ENCODE peak calls at places on chromosomes 13 and 19, in eight cellular contexts. I, Q, Y, B, G, A, E and N are unnamed samples.
A peak's percentile ranks its signal among the peaks of the same experiment; 100 is the strongest.

GRCh38 chr13:20336761-20337160 is 104.6 kb upstream of the GJB6 start:
- DNase-seq in I (no peak), Q (no peak), Y (no peak), B (no peak), G (no peak), A (no peak), E (no peak), N (no peak)

GRCh38 chr13:77696006-77696862 is 1.3 kb upstream of the SLAIN1 start:
- DNase-seq in I (no peak), Q (no peak), Y (no peak), B (no peak), G (no peak), A (no peak), E (no peak), N (no peak)

GRCh38 chr19:45978156-45978555 is 4.5 kb upstream of the NOVA2 start:
- DNase-seq in I (no peak), Q (no peak), Y (no peak), B (no peak), G (no peak), A (no peak), E (no peak), N (no peak)

GRCh38 chr19:19463348-19464117 is 51.8 kb downstream of the TSSK6 start:
- DNase-seq in I (no peak), Q (peak; percentile 86), Y (peak; percentile 82), B (peak; percentile 52), G (no peak), A (no peak), E (no peak), N (no peak)

GRCh38 chr19:16587031-16588023 is 15.1 kb upstream of the SLC35E1 start:
- DNase-seq in I (no peak), Q (peak; percentile 67), Y (no peak), B (peak; percentile 84), G (no peak), A (peak; percentile 65), E (no peak), N (peak; percentile 87)

GRCh38 chr19:2602391-2603181 is 99.9 kb downstream of the GNG7 start:
- DNase-seq in I (no peak), Q (peak; percentile 81), Y (peak; percentile 94), B (peak; percentile 88), G (no peak), A (no peak), E (peak; percentile 98), N (peak; percentile 86)

GRCh38 chr13:111184685-111185401 is 69.7 kb downstream of the ARHGEF7 start:
- DNase-seq in I (no peak), Q (no peak), Y (no peak), B (no peak), G (no peak), A (peak; percentile 34), E (peak; percentile 79), N (no peak)

GRCh38 chr19:34428549-34429285 is 536 bp downstream of the UBA2 start:
- DNase-seq in I (no peak), Q (peak; percentile 17), Y (peak; percentile 85), B (peak; percentile 58), G (no peak), A (no peak), E (peak; percentile 89), N (no peak)

GRCh38 chr13:110965038-110965754 is 50.3 kb upstream of the ANKRD10 start:
- DNase-seq in I (peak; percentile 93), Q (peak; percentile 89), Y (no peak), B (peak; percentile 92), G (no peak), A (no peak), E (no peak), N (no peak)

GRCh38 chr13:54574791-54575190 is 1546.2 kb downstream of the OLFM4 start:
- DNase-seq in I (no peak), Q (no peak), Y (no peak), B (no peak), G (no peak), A (no peak), E (no peak), N (no peak)

GRCh38 chr13:111853146-111853545 is 213.8 kb upstream of the SOX1 start:
- DNase-seq in I (no peak), Q (no peak), Y (no peak), B (no peak), G (no peak), A (no peak), E (peak; percentile 48), N (peak; percentile 33)